ENCODE peak calls at places on chromosomes 7 and 10, in four cellular contexts. S is psoas muscle; U is CD8-positive, alpha-beta memory T cell; Y is activated CD4-positive, alpha-beta T cell treated with anti-CD3 and anti-CD28 coated beads for 48 hours. C is an unnamed sample.

GRCh38 chr7:104926905-104927454 is 87.0 kb upstream of the KMT2E start:
- DNase-seq in Y (no peak), S (no peak), U (no peak), C (no peak)

GRCh38 chr10:49068209-49068608 is 47.1 kb downstream of the VSTM4 start:
- DNase-seq in U (no peak), S (no peak), Y (no peak), C (no peak)

GRCh38 chr7:103447073-103447960 is 1.3 kb upstream of the SLC26A5 start:
- DNase-seq in Y (peak; percentile 64), U (no peak), S (no peak), C (no peak)

GRCh38 chr10:7300327-7300726 is 110.5 kb downstream of the SFMBT2 start:
- DNase-seq in U (no peak), Y (no peak), S (no peak), C (no peak)

GRCh38 chr10:124238367-124238766 is 145.0 kb upstream of the CHST15 start:
- DNase-seq in Y (no peak), S (no peak), U (no peak), C (no peak)

GRCh38 chr10:103888113-103888841 is 29.7 kb downstream of the STN1 start:
- DNase-seq in Y (peak; percentile 39), S (peak; percentile 75), U (no peak), C (no peak)

GRCh38 chr7:47534322-47535032 is 47.4 kb downstream of the TNS3 start:
- DNase-seq in S (no peak), Y (no peak), U (no peak), C (no peak)

GRCh38 chr10:47277352-47278151 is 22.4 kb upstream of the GDF10 start:
- DNase-seq in S (no peak), U (no peak), Y (peak; percentile 59), C (no peak)

GRCh38 chr10:36739884-36740445 is 385.4 kb upstream of the ANKRD30A start:
- DNase-seq in S (no peak), U (no peak), Y (no peak), C (no peak)

GRCh38 chr10:3605882-3606281 is 179.1 kb downstream of the KLF6 start:
- DNase-seq in S (no peak), U (no peak), Y (no peak), C (no peak)

GRCh38 chr7:75842836-75843446 is 29.3 kb upstream of the CCL24 start:
- DNase-seq in S (no peak), Y (peak; percentile 64), U (no peak), C (no peak)